ENCODE peak calls at places on chromosome 5, in six cellular contexts. I, M, B, F, G and X are unnamed samples. For H3K4me1 and H3K27me3, the result is how much of the 10 kb centered on the place peaks cover.

GRCh38 chr5:150061538-150061995 is 24.8 kb downstream of the CSF1R start:
- DNase-seq in I (no peak), M (no peak), B (no peak), F (no peak), G (no peak), X (no peak)

GRCh38 chr5:117088176-117088575 is 513.6 kb upstream of the SEMA6A start:
- DNase-seq in I (no peak), M (no peak), B (no peak), F (no peak), G (no peak), X (no peak)

GRCh38 chr5:38039091-38039490 is 199.2 kb upstream of the GDNF start:
- DNase-seq in I (no peak), M (no peak), B (no peak), F (no peak), G (no peak), X (no peak)

GRCh38 chr5:112757468-112758208 is 20.0 kb downstream of the APC start:
- DNase-seq in I (no peak), M (peak), B (peak), F (no peak), G (no peak), X (no peak)

GRCh38 chr5:139078345-139078744 is 119.8 kb downstream of the SIL1 start:
- DNase-seq in I (no peak), M (no peak), B (no peak), F (no peak), G (no peak), X (no peak)

GRCh38 chr5:103862398-103862797 is 299.8 kb upstream of the NUDT12 start:
- DNase-seq in I (no peak), M (no peak), B (no peak), F (no peak), G (no peak), X (no peak)

GRCh38 chr5:76947064-76947463 is 5.8 kb upstream of the CRHBP start:
- DNase-seq in I (no peak), M (no peak), B (no peak), F (no peak), G (no peak), X (no peak)

GRCh38 chr5:175585573-175585972 is 72.3 kb upstream of the HRH2 start:
- DNase-seq in I (no peak), M (no peak), B (no peak), F (no peak), G (no peak), X (no peak)

GRCh38 chr5:56620903-56621680 is 194.3 kb upstream of the MAP3K1 start:
- DNase-seq in I (no peak), M (peak), B (no peak), F (no peak), G (no peak), X (no peak)

GRCh38 chr5:179266291-179267070 is 78.8 kb downstream of the ADAMTS2 start:
- DNase-seq in I (no peak), M (peak), B (no peak), F (peak), G (peak), X (peak)
- H3K4me1 ChIP-seq in I (under half), M (half or more), B (under half), F (under half), G (under half), X (under half)

GRCh38 chr5:69219939-69220338 is 14.7 kb upstream of the CDK7 start:
- DNase-seq in I (no peak), M (no peak), B (no peak), F (no peak), G (no peak), X (no peak)
- H3K4me3 ChIP-seq in I (no peak), M (no peak), B (no peak), F (peak), G (no peak), X (no peak)

DNA sequence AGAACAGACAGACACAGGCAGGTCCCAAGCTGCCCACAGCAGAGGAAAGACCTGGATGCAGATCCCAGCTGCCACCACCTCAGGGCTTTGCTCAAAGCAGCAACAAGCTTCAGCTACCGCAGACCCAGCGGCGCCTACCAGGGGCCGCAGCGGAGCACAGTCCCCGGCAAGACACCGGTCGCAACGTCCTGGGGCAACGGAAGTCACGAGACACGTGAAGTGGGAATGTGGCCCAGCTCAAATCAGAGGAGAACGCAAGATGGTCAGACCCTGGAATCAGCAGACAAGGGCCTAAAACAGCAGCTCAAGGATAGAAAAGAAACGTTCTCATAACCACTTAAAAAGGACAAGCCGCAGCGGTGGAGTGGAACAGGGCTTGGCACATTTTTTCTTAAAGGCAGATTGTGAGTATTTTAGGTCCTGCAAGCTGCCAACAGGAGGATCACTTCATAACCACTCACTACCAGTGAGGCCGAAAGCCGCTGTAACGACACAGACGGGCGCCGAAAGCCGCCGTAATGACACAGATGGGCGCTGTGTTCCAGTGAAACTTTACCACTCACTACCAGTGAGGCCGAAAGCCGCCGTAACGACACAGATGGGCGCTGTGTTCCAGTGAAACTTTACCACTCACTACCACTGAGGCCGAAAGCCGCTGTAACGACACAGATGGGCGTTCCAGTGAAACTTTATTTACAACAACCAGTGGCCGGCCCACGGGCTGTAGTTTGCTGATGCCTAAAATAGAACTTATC is 21.7 kb downstream of the SLC9A3 start:
- DNase-seq in I (peak), M (peak), B (no peak), F (no peak), G (no peak), X (peak)
- H3K27me3 ChIP-seq in I (under half), M (under half), B (under half), F (half or more), G (under half), X (under half)

DNA sequence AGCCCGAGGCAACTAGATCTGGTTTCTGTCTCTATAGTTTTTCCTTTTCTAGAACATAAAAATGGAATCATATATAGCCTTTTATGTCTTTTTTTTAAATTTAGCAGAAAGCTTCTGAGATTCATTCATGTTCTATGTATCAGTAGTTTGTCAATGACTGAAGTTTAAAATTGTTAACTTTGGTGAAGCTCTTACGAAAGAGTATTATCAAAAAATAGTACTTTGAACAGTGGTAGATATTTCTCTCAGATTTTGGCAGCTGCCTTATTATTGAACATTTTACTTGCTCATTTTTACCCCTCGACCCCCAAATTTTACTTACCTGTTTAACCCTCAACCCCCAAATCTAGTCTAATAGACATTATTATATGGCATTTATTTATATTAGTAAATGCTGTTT is 10.2 kb downstream of the NIPBL start:
- DNase-seq in I (no peak), M (no peak), B (no peak), F (no peak), G (no peak), X (no peak)
- H3K4me1 ChIP-seq in I (under half), M (under half), B (under half), F (half or more), G (under half), X (under half)

DNA sequence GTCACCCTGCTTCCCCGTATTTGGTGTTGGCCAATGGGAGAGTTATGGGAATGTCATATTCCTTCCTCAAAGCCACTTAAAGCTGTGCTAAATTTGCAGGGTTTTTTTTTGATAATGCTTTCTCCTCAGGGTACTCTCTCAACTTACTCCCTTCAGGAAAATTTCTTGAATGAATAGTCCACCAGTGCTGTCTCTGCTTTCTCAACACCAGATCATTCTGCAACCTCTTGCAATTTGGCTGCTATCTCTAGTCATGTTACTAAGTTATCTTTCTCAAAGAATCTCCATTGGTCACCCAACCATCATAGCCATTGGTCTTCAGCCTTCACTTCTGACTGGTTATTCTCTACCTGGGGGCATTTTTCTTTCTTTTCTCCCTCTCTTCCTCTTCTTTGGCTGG is 13.4 kb upstream of the TNFAIP8 start:
- DNase-seq in I (no peak), M (no peak), B (no peak), F (no peak), G (no peak), X (no peak)
- H3K4me3 ChIP-seq in I (no peak), M (no peak), B (no peak), F (no peak), G (no peak), X (no peak)

GRCh38 chr5:135398160-135398854 is 724 bp downstream of the MACROH2A1 start:
- DNase-seq in I (peak), M (peak), B (peak), F (no peak), G (peak), X (peak)
- H3K27me3 ChIP-seq in I (under half), M (under half), B (under half), F (under half), G (under half), X (under half)

GRCh38 chr5:172860520-172861443 is 26.7 kb downstream of the ERGIC1 start:
- DNase-seq in I (no peak), M (peak), B (no peak), F (peak), G (no peak), X (no peak)
- H3K4me1 ChIP-seq in I (under half), M (half or more), B (under half), F (half or more), G (under half), X (under half)

DNA sequence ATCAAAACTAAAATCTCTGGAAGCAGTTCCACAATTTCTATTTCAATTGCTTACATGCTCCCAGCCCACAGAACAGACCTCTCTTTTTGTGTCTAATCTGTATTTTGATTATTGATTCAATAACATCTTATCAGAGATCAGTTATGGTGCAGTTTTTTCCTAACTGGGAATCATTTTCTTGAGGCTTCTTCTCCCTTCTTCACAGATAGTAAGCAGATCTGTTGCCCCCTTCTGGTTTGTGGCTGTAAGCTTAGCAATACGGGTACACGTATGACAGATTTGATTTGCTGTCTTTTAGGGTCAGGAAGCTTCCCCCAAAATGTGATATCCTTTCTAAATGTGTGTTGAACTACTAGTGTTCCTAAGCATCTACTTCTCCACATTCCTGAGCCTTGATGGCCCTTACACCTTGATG is 39.4 kb downstream of the MRPS27 start:
- DNase-seq in I (peak), M (peak), B (peak), F (no peak), G (no peak), X (peak)
- H3K4me3 ChIP-seq in I (no peak), M (no peak), B (no peak), F (no peak), G (no peak), X (no peak)

GRCh38 chr5:93715776-93716175 is 25.6 kb downstream of the POU5F2 start:
- DNase-seq in I (no peak), M (no peak), B (no peak), F (no peak), G (no peak), X (no peak)
- H3K27me3 ChIP-seq in I (under half), M (under half), B (under half), F (under half), G (under half), X (under half)